ENCODE peak calls at places on chromosomes 1 and 21, in six cellular contexts. T, E, V, K, H and Y are unnamed samples.

GRCh38 chr1:203672354-203672753 is 45.7 kb downstream of the ATP2B4 start:
- DNase-seq in K (peak), E (peak), V (peak), T (peak), H (peak), Y (no peak)

GRCh38 chr1:151311589-151312331 is 15.5 kb downstream of the PI4KB start:
- DNase-seq in K (peak), T (peak), H (peak), E (peak), V (peak), Y (peak)

GRCh38 chr1:165898837-165899236 is 71.4 kb downstream of the UCK2 start:
- DNase-seq in T (peak), H (no peak), E (peak), V (peak), K (no peak), Y (no peak)

GRCh38 chr1:49183489-49183888 is 406.8 kb upstream of the BEND5 start:
- DNase-seq in V (no peak), T (no peak), H (no peak), K (no peak), E (no peak), Y (no peak)

GRCh38 chr1:20290624-20291597 is at the start of gene VWA5B1:
- DNase-seq in E (no peak), T (no peak), H (no peak), K (peak), V (no peak), Y (no peak)

GRCh38 chr1:198699167-198700015 is 60.6 kb downstream of the PTPRC start:
- DNase-seq in T (no peak), V (peak), H (no peak), E (peak), K (peak), Y (peak)

GRCh38 chr1:213973129-213973528 is 14.6 kb upstream of the PROX1 start:
- DNase-seq in T (no peak), H (no peak), V (peak), E (no peak), K (no peak), Y (no peak)

GRCh38 chr1:12124693-12125421 is 41.9 kb upstream of the TNFRSF1B start:
- DNase-seq in T (peak), H (peak), K (peak), V (peak), E (peak), Y (peak)

GRCh38 chr1:117812868-117813511 is 116.4 kb downstream of the GDAP2 start:
- DNase-seq in K (no peak), V (no peak), E (peak), H (no peak), T (no peak), Y (no peak)

GRCh38 chr1:21638531-21639341 is 30.4 kb downstream of the RAP1GAP start:
- DNase-seq in T (no peak), H (no peak), K (peak), E (peak), V (no peak), Y (no peak)

GRCh38 chr1:54582566-54583306 is 34.7 kb downstream of the ACOT11 start:
- DNase-seq in E (no peak), T (no peak), K (peak), V (no peak), H (peak), Y (no peak)

GRCh38 chr1:235495030-235495429 is 9.2 kb downstream of the B3GALNT2 start:
- DNase-seq in V (no peak), E (no peak), H (no peak), K (no peak), T (no peak), Y (no peak)

GRCh38 chr1:47181095-47181954 is 8.5 kb downstream of the PDZK1IP1 start:
- DNase-seq in V (peak), T (no peak), E (no peak), K (no peak), H (no peak), Y (no peak)

GRCh38 chr1:9658186-9658585 is 6.7 kb downstream of the PIK3CD start:
- DNase-seq in H (no peak), K (no peak), T (no peak), V (no peak), E (no peak), Y (no peak)

GRCh38 chr1:149936992-149937705 is 470 bp upstream of the MTMR11 start:
- DNase-seq in E (peak), T (no peak), H (no peak), K (peak), V (peak), Y (peak)

GRCh38 chr1:1434131-1434811 is 1.2 kb upstream of the VWA1 start:
- DNase-seq in V (no peak), H (peak), E (no peak), K (peak), T (peak), Y (peak)

GRCh38 chr1:1436634-1437032 is 1.1 kb downstream of the VWA1 start:
- DNase-seq in T (no peak), K (no peak), E (no peak), V (no peak), H (no peak), Y (no peak)

GRCh38 chr1:1434812-1435093 is 737 bp upstream of the VWA1 start:
- DNase-seq in K (no peak), H (no peak), E (no peak), V (no peak), T (no peak), Y (no peak)

GRCh38 chr1:1435911-1436633 is 582 bp downstream of the VWA1 start:
- DNase-seq in H (no peak), K (peak), V (no peak), E (no peak), T (no peak), Y (no peak)

GRCh38 chr1:1435094-1435903 is at the start of gene VWA1:
- DNase-seq in V (peak), E (peak), H (peak), K (peak), T (peak), Y (peak)
- TF ChIP-seq POLR2A in V (no peak), E (no peak), H (no peak), K (peak), T (peak), Y (peak)

GRCh38 chr1:29648798-29649374 is 412.6 kb downstream of the PTPRU start:
- DNase-seq in H (no peak), V (no peak), K (no peak), T (no peak), E (no peak), Y (no peak)

GRCh38 chr1:29650041-29650400 is 413.7 kb downstream of the PTPRU start:
- DNase-seq in E (no peak), T (no peak), H (no peak), V (no peak), K (no peak), Y (no peak)

GRCh38 chr1:29649375-29650040 is 413.2 kb downstream of the PTPRU start:
- DNase-seq in V (no peak), E (no peak), K (peak), T (no peak), H (no peak), Y (no peak)

GRCh38 chr1:29651684-29652665 is 415.7 kb downstream of the PTPRU start:
- DNase-seq in K (peak), T (no peak), H (no peak), V (no peak), E (no peak), Y (no peak)

DNA sequence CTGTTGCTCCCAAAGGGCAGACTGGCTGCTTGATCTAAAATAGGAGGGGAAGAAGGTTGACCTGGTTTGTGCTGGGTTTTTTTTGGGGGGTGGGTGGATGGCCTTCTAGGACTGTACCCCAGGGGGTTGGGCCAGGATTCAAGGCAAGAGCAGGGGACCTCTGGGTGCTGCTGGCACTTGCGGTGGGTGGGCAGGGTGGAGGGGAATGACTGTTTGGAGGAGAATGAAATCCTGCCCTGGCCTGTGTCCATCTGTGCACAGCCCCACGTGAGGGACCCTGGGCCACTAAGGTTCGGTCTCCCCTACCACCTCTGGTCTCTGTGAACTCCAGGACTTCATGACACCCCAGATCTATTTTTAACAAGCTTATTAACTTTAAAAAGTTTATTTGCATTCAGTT is 414.2 kb downstream of the PTPRU start:
- DNase-seq in K (no peak), T (no peak), V (no peak), H (no peak), E (no peak), Y (no peak)
- TF ChIP-seq POLR2A in K (no peak), T (no peak), V (no peak), H (no peak), E (no peak), Y (no peak)

GRCh38 chr1:160753629-160754028 is 14.6 kb downstream of the SLAMF7 start:
- DNase-seq in K (no peak), E (no peak), H (no peak), V (no peak), T (no peak), Y (no peak)
- TF ChIP-seq POLR2A in K (no peak), E (no peak), H (no peak), V (no peak), T (no peak), Y (no peak)

GRCh38 chr21:45643021-45643980 is at the start of gene PCBP3:
- DNase-seq in H (peak), T (peak), E (peak), K (peak), V (peak), Y (peak)
- TF ChIP-seq POLR2A in H (no peak), T (peak), E (peak), K (peak), V (no peak), Y (no peak)